ENCODE peak calls at places on chromosomes 12 and 14, in six cellular contexts. One of them, this sample, is unnamed.

GRCh38 chr12:130838284-130838950 is 633 bp downstream of the STX2 start:
- DNase-seq in sigmoid colon: no peak
- DNase-seq in tibial nerve: no peak
- DNase-seq in CD8-positive, alpha-beta T cell: peak
- DNase-seq in cardiac muscle cell: peak
- DNase-seq in hepatocyte: peak
- DNase-seq in this sample: peak

GRCh38 chr14:59160492-59160891 is 28.0 kb upstream of the DAAM1 start:
- DNase-seq in tibial nerve: no peak
- DNase-seq in hepatocyte: no peak
- DNase-seq in sigmoid colon: no peak
- DNase-seq in CD8-positive, alpha-beta T cell: no peak
- DNase-seq in cardiac muscle cell: no peak
- DNase-seq in this sample: no peak

GRCh38 chr12:88922816-88923215 is 342.5 kb upstream of the KITLG start:
- DNase-seq in hepatocyte: no peak
- DNase-seq in sigmoid colon: no peak
- DNase-seq in cardiac muscle cell: no peak
- DNase-seq in CD8-positive, alpha-beta T cell: no peak
- DNase-seq in tibial nerve: no peak
- DNase-seq in this sample: no peak

GRCh38 chr12:98456583-98457573 is 58.5 kb upstream of the TMPO start:
- DNase-seq in cardiac muscle cell: peak
- DNase-seq in sigmoid colon: no peak
- DNase-seq in tibial nerve: no peak
- DNase-seq in CD8-positive, alpha-beta T cell: no peak
- DNase-seq in hepatocyte: peak
- DNase-seq in this sample: peak

GRCh38 chr12:60035835-60036234 is 440.0 kb downstream of the SLC16A7 start:
- DNase-seq in cardiac muscle cell: no peak
- DNase-seq in CD8-positive, alpha-beta T cell: no peak
- DNase-seq in hepatocyte: no peak
- DNase-seq in sigmoid colon: no peak
- DNase-seq in tibial nerve: no peak
- DNase-seq in this sample: no peak

GRCh38 chr12:93060666-93061413 is 131.7 kb upstream of the EEA1 start:
- DNase-seq in cardiac muscle cell: peak
- DNase-seq in tibial nerve: no peak
- DNase-seq in sigmoid colon: peak
- DNase-seq in CD8-positive, alpha-beta T cell: no peak
- DNase-seq in hepatocyte: peak
- DNase-seq in this sample: no peak

GRCh38 chr12:130932061-130932650 is 21.6 kb upstream of the ADGRD1 start:
- DNase-seq in cardiac muscle cell: no peak
- DNase-seq in sigmoid colon: no peak
- DNase-seq in tibial nerve: no peak
- DNase-seq in CD8-positive, alpha-beta T cell: no peak
- DNase-seq in hepatocyte: no peak
- DNase-seq in this sample: no peak

GRCh38 chr12:118187746-118188390 is 51.9 kb downstream of the PEBP1 start:
- DNase-seq in sigmoid colon: no peak
- DNase-seq in CD8-positive, alpha-beta T cell: no peak
- DNase-seq in hepatocyte: no peak
- DNase-seq in tibial nerve: no peak
- DNase-seq in cardiac muscle cell: no peak
- DNase-seq in this sample: no peak

GRCh38 chr12:26112703-26113147 is 12.1 kb downstream of the BHLHE41 start:
- DNase-seq in sigmoid colon: no peak
- DNase-seq in hepatocyte: peak
- DNase-seq in cardiac muscle cell: no peak
- DNase-seq in CD8-positive, alpha-beta T cell: no peak
- DNase-seq in tibial nerve: no peak
- DNase-seq in this sample: no peak

GRCh38 chr14:99520571-99521081 is 39.4 kb downstream of the CCNK start:
- DNase-seq in tibial nerve: no peak
- DNase-seq in sigmoid colon: peak
- DNase-seq in cardiac muscle cell: no peak
- DNase-seq in CD8-positive, alpha-beta T cell: no peak
- DNase-seq in hepatocyte: no peak
- DNase-seq in this sample: no peak

GRCh38 chr14:105439179-105439578 is 19.6 kb downstream of the MTA1 start:
- DNase-seq in CD8-positive, alpha-beta T cell: no peak
- DNase-seq in cardiac muscle cell: no peak
- DNase-seq in sigmoid colon: no peak
- DNase-seq in hepatocyte: no peak
- DNase-seq in tibial nerve: no peak
- DNase-seq in this sample: no peak

GRCh38 chr12:16560273-16560672 is 45.7 kb downstream of the LMO3 start:
- DNase-seq in cardiac muscle cell: no peak
- DNase-seq in tibial nerve: no peak
- DNase-seq in sigmoid colon: no peak
- DNase-seq in hepatocyte: no peak
- DNase-seq in CD8-positive, alpha-beta T cell: no peak
- DNase-seq in this sample: no peak

GRCh38 chr12:96879301-96879700 is 27.8 kb upstream of the NEDD1 start:
- DNase-seq in cardiac muscle cell: no peak
- DNase-seq in sigmoid colon: no peak
- DNase-seq in CD8-positive, alpha-beta T cell: no peak
- DNase-seq in tibial nerve: no peak
- DNase-seq in hepatocyte: no peak
- DNase-seq in this sample: no peak

GRCh38 chr14:103679351-103679750 is 35.9 kb downstream of the XRCC3 start:
- DNase-seq in cardiac muscle cell: peak
- DNase-seq in hepatocyte: no peak
- DNase-seq in sigmoid colon: no peak
- DNase-seq in tibial nerve: no peak
- DNase-seq in CD8-positive, alpha-beta T cell: peak
- DNase-seq in this sample: peak

GRCh38 chr12:26496170-26496569 is 300.8 kb downstream of the SSPN start:
- DNase-seq in CD8-positive, alpha-beta T cell: no peak
- DNase-seq in hepatocyte: no peak
- DNase-seq in sigmoid colon: no peak
- DNase-seq in cardiac muscle cell: no peak
- DNase-seq in tibial nerve: no peak
- DNase-seq in this sample: no peak

GRCh38 chr12:58529114-58529665 is 391.1 kb downstream of the LRIG3 start:
- DNase-seq in hepatocyte: no peak
- DNase-seq in CD8-positive, alpha-beta T cell: no peak
- DNase-seq in tibial nerve: no peak
- DNase-seq in cardiac muscle cell: no peak
- DNase-seq in sigmoid colon: no peak
- DNase-seq in this sample: no peak

GRCh38 chr12:2277492-2278153 is 224.8 kb downstream of the CACNA1C start:
- DNase-seq in sigmoid colon: no peak
- DNase-seq in CD8-positive, alpha-beta T cell: no peak
- DNase-seq in tibial nerve: no peak
- DNase-seq in hepatocyte: no peak
- DNase-seq in cardiac muscle cell: no peak
- DNase-seq in this sample: no peak

GRCh38 chr14:91279354-91279753 is 34.9 kb upstream of the GPR68 start:
- DNase-seq in sigmoid colon: no peak
- DNase-seq in hepatocyte: no peak
- DNase-seq in tibial nerve: no peak
- DNase-seq in cardiac muscle cell: no peak
- DNase-seq in CD8-positive, alpha-beta T cell: no peak
- DNase-seq in this sample: no peak

GRCh38 chr12:20212658-20213387 is 155.5 kb upstream of the PDE3A start:
- DNase-seq in cardiac muscle cell: peak
- DNase-seq in CD8-positive, alpha-beta T cell: no peak
- DNase-seq in hepatocyte: peak
- DNase-seq in tibial nerve: peak
- DNase-seq in sigmoid colon: peak
- DNase-seq in this sample: peak

GRCh38 chr12:57896437-57897201 is 44.7 kb upstream of the ATP23 start:
- DNase-seq in hepatocyte: peak
- DNase-seq in cardiac muscle cell: peak
- DNase-seq in sigmoid colon: peak
- DNase-seq in tibial nerve: peak
- DNase-seq in CD8-positive, alpha-beta T cell: peak
- DNase-seq in this sample: peak

GRCh38 chr14:95156153-95156764 is 1.1 kb downstream of the DICER1 start:
- DNase-seq in CD8-positive, alpha-beta T cell: no peak
- DNase-seq in cardiac muscle cell: peak
- DNase-seq in hepatocyte: no peak
- DNase-seq in sigmoid colon: no peak
- DNase-seq in tibial nerve: no peak
- DNase-seq in this sample: no peak

GRCh38 chr14:55094630-55095157 is 34.4 kb upstream of the LGALS3 start:
- DNase-seq in CD8-positive, alpha-beta T cell: no peak
- DNase-seq in hepatocyte: no peak
- DNase-seq in cardiac muscle cell: no peak
- DNase-seq in sigmoid colon: no peak
- DNase-seq in tibial nerve: no peak
- DNase-seq in this sample: no peak

GRCh38 chr12:114001731-114002340 is 35.7 kb upstream of the RBM19 start:
- DNase-seq in CD8-positive, alpha-beta T cell: no peak
- DNase-seq in tibial nerve: no peak
- DNase-seq in cardiac muscle cell: no peak
- DNase-seq in hepatocyte: no peak
- DNase-seq in sigmoid colon: no peak
- DNase-seq in this sample: no peak

GRCh38 chr12:26276709-26277108 is 81.3 kb downstream of the SSPN start:
- DNase-seq in hepatocyte: no peak
- DNase-seq in cardiac muscle cell: no peak
- DNase-seq in tibial nerve: no peak
- DNase-seq in CD8-positive, alpha-beta T cell: no peak
- DNase-seq in sigmoid colon: no peak
- DNase-seq in this sample: no peak

GRCh38 chr12:65892905-65893304 is 68.6 kb downstream of the HMGA2 start:
- DNase-seq in tibial nerve: no peak
- DNase-seq in CD8-positive, alpha-beta T cell: no peak
- DNase-seq in cardiac muscle cell: no peak
- DNase-seq in sigmoid colon: no peak
- DNase-seq in hepatocyte: no peak
- DNase-seq in this sample: no peak

DNA sequence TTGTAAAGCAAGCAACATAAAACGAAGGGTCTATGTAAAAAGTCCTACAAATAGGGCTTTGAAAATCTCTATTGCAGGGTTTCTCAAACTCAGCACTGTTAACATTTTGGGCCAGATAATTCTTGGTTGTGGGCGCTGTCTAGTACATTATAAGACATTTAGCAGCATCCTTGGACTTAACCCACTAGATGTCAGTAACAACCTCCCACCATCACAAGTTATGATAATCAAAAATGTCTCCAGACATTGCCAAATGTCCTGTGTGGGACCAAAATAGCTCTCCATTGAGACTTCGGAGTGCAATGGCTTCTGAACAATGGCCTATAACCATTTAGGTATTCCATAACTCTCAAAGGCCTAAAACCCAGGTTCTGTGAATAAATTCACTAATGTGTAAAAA is 22.9 kb upstream of the DHRS7 start:
- DNase-seq in hepatocyte: no peak
- DNase-seq in sigmoid colon: no peak
- DNase-seq in tibial nerve: no peak
- DNase-seq in cardiac muscle cell: no peak
- DNase-seq in CD8-positive, alpha-beta T cell: no peak
- DNase-seq in this sample: no peak
- TF ChIP-seq CTCF in hepatocyte: peak
- TF ChIP-seq CTCF in sigmoid colon: no peak
- TF ChIP-seq CTCF in tibial nerve: no peak
- TF ChIP-seq CTCF in cardiac muscle cell: peak
- TF ChIP-seq CTCF in CD8-positive, alpha-beta T cell: no peak
- TF ChIP-seq CTCF in this sample: no peak

GRCh38 chr14:97180304-97181200 is 383.4 kb downstream of the VRK1 start:
- DNase-seq in CD8-positive, alpha-beta T cell: no peak
- DNase-seq in sigmoid colon: no peak
- DNase-seq in tibial nerve: no peak
- DNase-seq in cardiac muscle cell: no peak
- DNase-seq in hepatocyte: peak
- DNase-seq in this sample: no peak
- TF ChIP-seq CTCF in CD8-positive, alpha-beta T cell: no peak
- TF ChIP-seq CTCF in sigmoid colon: no peak
- TF ChIP-seq CTCF in tibial nerve: no peak
- TF ChIP-seq CTCF in cardiac muscle cell: no peak
- TF ChIP-seq CTCF in hepatocyte: no peak
- TF ChIP-seq CTCF in this sample: no peak

GRCh38 chr14:60197629-60198318 is 32.6 kb upstream of the DHRS7 start:
- DNase-seq in CD8-positive, alpha-beta T cell: no peak
- DNase-seq in cardiac muscle cell: no peak
- DNase-seq in tibial nerve: no peak
- DNase-seq in sigmoid colon: no peak
- DNase-seq in hepatocyte: no peak
- DNase-seq in this sample: no peak

GRCh38 chr14:60199321-60199720 is 34.1 kb upstream of the DHRS7 start:
- DNase-seq in hepatocyte: no peak
- DNase-seq in cardiac muscle cell: no peak
- DNase-seq in tibial nerve: no peak
- DNase-seq in sigmoid colon: no peak
- DNase-seq in CD8-positive, alpha-beta T cell: no peak
- DNase-seq in this sample: no peak

GRCh38 chr14:60196291-60196690 is 31.1 kb upstream of the DHRS7 start:
- DNase-seq in CD8-positive, alpha-beta T cell: no peak
- DNase-seq in cardiac muscle cell: no peak
- DNase-seq in hepatocyte: no peak
- DNase-seq in tibial nerve: no peak
- DNase-seq in sigmoid colon: no peak
- DNase-seq in this sample: no peak

GRCh38 chr14:60189923-60190840 is 25.0 kb upstream of the DHRS7 start:
- DNase-seq in tibial nerve: no peak
- DNase-seq in cardiac muscle cell: no peak
- DNase-seq in CD8-positive, alpha-beta T cell: no peak
- DNase-seq in sigmoid colon: no peak
- DNase-seq in hepatocyte: no peak
- DNase-seq in this sample: no peak

GRCh38 chr14:60195179-60195810 is 30.1 kb upstream of the DHRS7 start:
- DNase-seq in cardiac muscle cell: no peak
- DNase-seq in tibial nerve: no peak
- DNase-seq in hepatocyte: no peak
- DNase-seq in CD8-positive, alpha-beta T cell: no peak
- DNase-seq in sigmoid colon: no peak
- DNase-seq in this sample: no peak
- TF ChIP-seq CTCF in cardiac muscle cell: no peak
- TF ChIP-seq CTCF in tibial nerve: no peak
- TF ChIP-seq CTCF in hepatocyte: peak
- TF ChIP-seq CTCF in CD8-positive, alpha-beta T cell: no peak
- TF ChIP-seq CTCF in sigmoid colon: no peak
- TF ChIP-seq CTCF in this sample: no peak

DNA sequence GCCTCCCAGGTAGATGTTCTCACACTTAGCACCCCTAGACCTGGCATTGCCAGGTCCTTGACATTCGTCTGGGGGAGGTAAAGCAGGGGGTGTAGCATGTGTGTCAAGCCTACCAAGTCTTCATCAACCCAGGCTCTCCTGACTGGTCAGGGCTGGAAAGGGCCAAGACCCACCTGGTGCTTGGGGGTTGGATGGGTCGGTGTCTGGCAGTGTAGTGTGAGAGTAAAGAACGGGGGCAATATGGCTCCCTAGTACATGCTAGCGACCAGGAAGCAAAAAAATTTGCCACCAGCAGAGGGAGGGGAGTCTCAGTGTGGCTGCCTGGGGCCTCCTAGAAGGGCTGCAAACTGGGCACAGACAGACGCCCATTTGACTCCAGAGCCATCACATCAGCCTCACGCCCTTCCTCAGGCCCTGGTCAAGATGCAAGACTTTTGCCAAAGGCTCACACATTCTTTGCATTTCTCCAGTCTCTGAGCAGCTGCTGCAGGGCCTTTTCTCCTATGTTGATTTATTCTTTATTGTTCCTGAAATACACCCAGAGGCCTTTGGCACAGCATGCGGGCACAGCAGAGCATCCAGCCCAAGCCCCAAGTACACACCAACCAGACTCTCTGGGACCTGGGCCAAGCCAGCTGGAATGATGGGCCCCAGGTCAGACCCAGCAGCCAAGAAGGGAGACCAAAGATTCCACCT is 38.3 kb upstream of the PNMA1 start:
- DNase-seq in cardiac muscle cell: no peak
- DNase-seq in hepatocyte: no peak
- DNase-seq in tibial nerve: no peak
- DNase-seq in sigmoid colon: peak
- DNase-seq in CD8-positive, alpha-beta T cell: peak
- DNase-seq in this sample: peak
- TF ChIP-seq CTCF in cardiac muscle cell: peak
- TF ChIP-seq CTCF in hepatocyte: peak
- TF ChIP-seq CTCF in tibial nerve: peak
- TF ChIP-seq CTCF in sigmoid colon: peak
- TF ChIP-seq CTCF in CD8-positive, alpha-beta T cell: peak
- TF ChIP-seq CTCF in this sample: no peak

This sample was measured in Calu3.